ENCODE peak calls at places on chromosomes 13 and 19, in four cellular contexts. One of them, this sample, is unnamed.

GRCh38 chr19:38910488-38910887 is 1.5 kb downstream of the CCER2 start:
- DNase-seq in brain microvascular endothelial cell: no peak
- DNase-seq in CD8-positive, alpha-beta memory T cell: no peak
- DNase-seq in spleen: no peak
- DNase-seq in this sample: no peak

GRCh38 chr13:24042710-24043440 is 117.6 kb upstream of the SPATA13 start:
- DNase-seq in brain microvascular endothelial cell: no peak
- DNase-seq in CD8-positive, alpha-beta memory T cell: no peak
- DNase-seq in spleen: no peak
- DNase-seq in this sample: no peak

GRCh38 chr19:17001603-17002183 is 24.9 kb downstream of the CPAMD8 start:
- DNase-seq in brain microvascular endothelial cell: no peak
- DNase-seq in CD8-positive, alpha-beta memory T cell: peak
- DNase-seq in spleen: peak
- DNase-seq in this sample: no peak

GRCh38 chr19:35812220-35813042 is at the start of gene PRODH2:
- DNase-seq in brain microvascular endothelial cell: no peak
- DNase-seq in CD8-positive, alpha-beta memory T cell: no peak
- DNase-seq in spleen: no peak
- DNase-seq in this sample: no peak

GRCh38 chr13:92677571-92677970 is 549.0 kb upstream of the GPC6 start:
- DNase-seq in brain microvascular endothelial cell: no peak
- DNase-seq in CD8-positive, alpha-beta memory T cell: no peak
- DNase-seq in spleen: no peak
- DNase-seq in this sample: no peak

GRCh38 chr13:24279267-24279666 is 30.1 kb upstream of the C1QTNF9 start:
- DNase-seq in brain microvascular endothelial cell: no peak
- DNase-seq in CD8-positive, alpha-beta memory T cell: no peak
- DNase-seq in spleen: no peak
- DNase-seq in this sample: no peak

GRCh38 chr13:79886601-79887000 is 405.6 kb downstream of the NDFIP2 start:
- DNase-seq in brain microvascular endothelial cell: no peak
- DNase-seq in CD8-positive, alpha-beta memory T cell: no peak
- DNase-seq in spleen: no peak
- DNase-seq in this sample: no peak

GRCh38 chr13:33292712-33293111 is 7.2 kb upstream of the STARD13 start:
- DNase-seq in brain microvascular endothelial cell: no peak
- DNase-seq in CD8-positive, alpha-beta memory T cell: no peak
- DNase-seq in spleen: no peak
- DNase-seq in this sample: no peak

GRCh38 chr19:52739576-52739975 is 4.7 kb upstream of the ZNF611 start:
- DNase-seq in brain microvascular endothelial cell: no peak
- DNase-seq in CD8-positive, alpha-beta memory T cell: no peak
- DNase-seq in spleen: no peak
- DNase-seq in this sample: no peak

GRCh38 chr19:19207637-19208582 is 3.8 kb upstream of the NCAN start:
- DNase-seq in brain microvascular endothelial cell: no peak
- DNase-seq in CD8-positive, alpha-beta memory T cell: no peak
- DNase-seq in spleen: no peak
- DNase-seq in this sample: peak

GRCh38 chr13:95129004-95129403 is 172.2 kb downstream of the ABCC4 start:
- DNase-seq in brain microvascular endothelial cell: no peak
- DNase-seq in CD8-positive, alpha-beta memory T cell: no peak
- DNase-seq in spleen: no peak
- DNase-seq in this sample: no peak

GRCh38 chr13:101640797-101641400 is 188.4 kb downstream of the ITGBL1 start:
- DNase-seq in brain microvascular endothelial cell: peak
- DNase-seq in CD8-positive, alpha-beta memory T cell: no peak
- DNase-seq in spleen: no peak
- DNase-seq in this sample: no peak

GRCh38 chr19:53388904-53389303 is 6.0 kb upstream of the ZNF765 start:
- DNase-seq in brain microvascular endothelial cell: no peak
- DNase-seq in CD8-positive, alpha-beta memory T cell: no peak
- DNase-seq in spleen: no peak
- DNase-seq in this sample: no peak

GRCh38 chr13:35979378-35979911 is 151.7 kb downstream of the DCLK1 start:
- DNase-seq in brain microvascular endothelial cell: peak
- DNase-seq in CD8-positive, alpha-beta memory T cell: no peak
- DNase-seq in spleen: no peak
- DNase-seq in this sample: no peak

GRCh38 chr13:105971312-105971711 is 564.1 kb downstream of the EFNB2 start:
- DNase-seq in brain microvascular endothelial cell: no peak
- DNase-seq in CD8-positive, alpha-beta memory T cell: no peak
- DNase-seq in spleen: no peak
- DNase-seq in this sample: no peak

GRCh38 chr13:111080642-111081041 is 34.5 kb upstream of the ARHGEF7 start:
- DNase-seq in brain microvascular endothelial cell: no peak
- DNase-seq in CD8-positive, alpha-beta memory T cell: no peak
- DNase-seq in spleen: no peak
- DNase-seq in this sample: no peak

GRCh38 chr19:16400911-16401675 is 70.7 kb downstream of the EPS15L1 start:
- DNase-seq in brain microvascular endothelial cell: no peak
- DNase-seq in CD8-positive, alpha-beta memory T cell: no peak
- DNase-seq in spleen: peak
- DNase-seq in this sample: peak

GRCh38 chr13:30963794-30964193 is 31.3 kb downstream of the TEX26 start:
- DNase-seq in brain microvascular endothelial cell: peak
- DNase-seq in CD8-positive, alpha-beta memory T cell: no peak
- DNase-seq in spleen: no peak
- DNase-seq in this sample: no peak

GRCh38 chr13:95607363-95607762 is 37.1 kb downstream of the DZIP1 start:
- DNase-seq in brain microvascular endothelial cell: peak
- DNase-seq in CD8-positive, alpha-beta memory T cell: no peak
- DNase-seq in spleen: no peak
- DNase-seq in this sample: no peak

GRCh38 chr19:13764821-13765394 is 586 bp downstream of the MRI1 start:
- DNase-seq in brain microvascular endothelial cell: no peak
- DNase-seq in CD8-positive, alpha-beta memory T cell: peak
- DNase-seq in spleen: peak
- DNase-seq in this sample: no peak

GRCh38 chr19:41434450-41434849 is 5.3 kb downstream of the DMAC2 start:
- DNase-seq in brain microvascular endothelial cell: no peak
- DNase-seq in CD8-positive, alpha-beta memory T cell: no peak
- DNase-seq in spleen: peak
- DNase-seq in this sample: no peak

GRCh38 chr13:111115051-111115840 is at the start of gene ARHGEF7:
- DNase-seq in brain microvascular endothelial cell: no peak
- DNase-seq in CD8-positive, alpha-beta memory T cell: peak
- DNase-seq in spleen: no peak
- DNase-seq in this sample: no peak

GRCh38 chr19:41626278-41626677 is 596 bp downstream of the CEACAM4 start:
- DNase-seq in brain microvascular endothelial cell: no peak
- DNase-seq in CD8-positive, alpha-beta memory T cell: no peak
- DNase-seq in spleen: no peak
- DNase-seq in this sample: no peak

GRCh38 chr19:2770055-2771013 is 12.7 kb downstream of the SGTA start:
- DNase-seq in brain microvascular endothelial cell: no peak
- DNase-seq in CD8-positive, alpha-beta memory T cell: no peak
- DNase-seq in spleen: peak
- DNase-seq in this sample: no peak

GRCh38 chr19:17564783-17565182 is 9.3 kb downstream of the COLGALT1 start:
- DNase-seq in brain microvascular endothelial cell: no peak
- DNase-seq in CD8-positive, alpha-beta memory T cell: no peak
- DNase-seq in spleen: no peak
- DNase-seq in this sample: no peak

GRCh38 chr13:74730556-74731331 is 596.5 kb upstream of the KLF12 start:
- DNase-seq in brain microvascular endothelial cell: no peak
- DNase-seq in CD8-positive, alpha-beta memory T cell: no peak
- DNase-seq in spleen: no peak
- DNase-seq in this sample: no peak

GRCh38 chr19:41398042-41398403 is 405 bp downstream of the BCKDHA start:
- DNase-seq in brain microvascular endothelial cell: no peak
- DNase-seq in CD8-positive, alpha-beta memory T cell: no peak
- DNase-seq in spleen: no peak
- DNase-seq in this sample: no peak

GRCh38 chr13:23460309-23460708 is 26.8 kb upstream of the SACS start:
- DNase-seq in brain microvascular endothelial cell: no peak
- DNase-seq in CD8-positive, alpha-beta memory T cell: no peak
- DNase-seq in spleen: no peak
- DNase-seq in this sample: no peak

GRCh38 chr19:35141627-35142401 is 1.2 kb upstream of the FXYD7 start:
- DNase-seq in brain microvascular endothelial cell: no peak
- DNase-seq in CD8-positive, alpha-beta memory T cell: no peak
- DNase-seq in spleen: no peak
- DNase-seq in this sample: no peak

GRCh38 chr13:62598708-62599107 is 1183.1 kb upstream of the PCDH20 start:
- DNase-seq in brain microvascular endothelial cell: no peak
- DNase-seq in CD8-positive, alpha-beta memory T cell: no peak
- DNase-seq in spleen: no peak
- DNase-seq in this sample: no peak

GRCh38 chr19:19513671-19514070 is 1.7 kb downstream of the TSSK6 start:
- DNase-seq in brain microvascular endothelial cell: no peak
- DNase-seq in CD8-positive, alpha-beta memory T cell: no peak
- DNase-seq in spleen: no peak
- DNase-seq in this sample: no peak

GRCh38 chr13:99548448-99548847 is 47.2 kb downstream of the TM9SF2 start:
- DNase-seq in brain microvascular endothelial cell: no peak
- DNase-seq in CD8-positive, alpha-beta memory T cell: no peak
- DNase-seq in spleen: no peak
- DNase-seq in this sample: no peak

GRCh38 chr19:17659996-17660395 is 28.2 kb downstream of the UNC13A start:
- DNase-seq in brain microvascular endothelial cell: no peak
- DNase-seq in CD8-positive, alpha-beta memory T cell: no peak
- DNase-seq in spleen: no peak
- DNase-seq in this sample: no peak

GRCh38 chr19:7489609-7490044 is 792 bp upstream of the PEX11G start:
- DNase-seq in brain microvascular endothelial cell: no peak
- DNase-seq in CD8-positive, alpha-beta memory T cell: no peak
- DNase-seq in spleen: no peak
- DNase-seq in this sample: no peak
- H3K27ac ChIP-seq in brain microvascular endothelial cell: no peak
- H3K27ac ChIP-seq in CD8-positive, alpha-beta memory T cell: peak
- H3K27ac ChIP-seq in spleen: peak
- H3K27ac ChIP-seq in this sample: peak

GRCh38 chr13:46552888-46553520 is at the start of gene LRCH1:
- DNase-seq in brain microvascular endothelial cell: peak
- DNase-seq in CD8-positive, alpha-beta memory T cell: peak
- DNase-seq in spleen: peak
- DNase-seq in this sample: no peak
- H3K27ac ChIP-seq in brain microvascular endothelial cell: peak
- H3K27ac ChIP-seq in CD8-positive, alpha-beta memory T cell: peak
- H3K27ac ChIP-seq in spleen: peak
- H3K27ac ChIP-seq in this sample: peak

DNA sequence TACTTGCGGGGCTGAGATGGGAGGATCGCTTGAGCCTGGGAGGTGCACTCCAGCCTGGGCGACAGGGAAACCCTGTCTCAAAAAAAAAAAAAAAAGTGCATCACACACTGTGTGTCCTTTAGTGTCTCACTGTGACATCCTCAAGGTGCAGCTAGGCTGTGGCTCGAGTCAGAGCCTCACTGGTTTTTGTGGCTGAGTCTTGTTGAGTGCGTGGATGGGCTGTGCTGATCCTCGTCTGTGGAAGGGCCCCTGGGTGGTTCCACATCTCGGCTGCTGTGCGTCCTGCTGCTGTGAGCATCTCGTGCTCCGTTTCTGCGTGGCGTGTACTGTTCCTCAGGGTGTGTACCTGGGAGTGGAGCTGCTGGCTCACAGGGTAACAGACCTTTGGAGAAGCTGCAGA is 11.2 kb downstream of the STK11 start:
- DNase-seq in brain microvascular endothelial cell: no peak
- DNase-seq in CD8-positive, alpha-beta memory T cell: no peak
- DNase-seq in spleen: no peak
- DNase-seq in this sample: no peak
- H3K27ac ChIP-seq in brain microvascular endothelial cell: no peak
- H3K27ac ChIP-seq in CD8-positive, alpha-beta memory T cell: no peak
- H3K27ac ChIP-seq in spleen: no peak
- H3K27ac ChIP-seq in this sample: no peak

DNA sequence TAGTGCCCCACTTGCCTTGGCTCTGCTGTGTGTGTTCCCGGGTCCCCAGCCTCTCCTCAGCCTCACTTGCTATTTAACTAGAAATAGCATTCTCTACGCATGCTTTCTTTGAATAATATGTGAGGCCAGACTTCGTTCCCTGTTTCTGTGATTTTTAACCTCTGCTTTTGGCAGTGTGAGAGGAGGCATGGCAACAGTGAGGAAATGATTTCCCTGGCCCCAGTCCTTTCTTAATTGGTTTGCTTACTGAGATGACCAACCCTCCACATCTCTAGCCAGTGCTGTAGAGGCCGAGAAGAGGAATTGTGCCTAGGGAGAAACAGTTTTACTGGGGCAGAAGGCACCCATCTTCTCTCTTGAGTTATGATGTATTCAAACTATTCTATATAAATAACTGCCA is 74.0 kb upstream of the NPAS1 start:
- DNase-seq in brain microvascular endothelial cell: no peak
- DNase-seq in CD8-positive, alpha-beta memory T cell: no peak
- DNase-seq in spleen: no peak
- DNase-seq in this sample: peak
- H3K27ac ChIP-seq in brain microvascular endothelial cell: peak
- H3K27ac ChIP-seq in CD8-positive, alpha-beta memory T cell: no peak
- H3K27ac ChIP-seq in spleen: peak
- H3K27ac ChIP-seq in this sample: peak

GRCh38 chr19:22526661-22527272 is 104.6 kb upstream of the ZNF98 start:
- DNase-seq in brain microvascular endothelial cell: no peak
- DNase-seq in CD8-positive, alpha-beta memory T cell: no peak
- DNase-seq in spleen: no peak
- DNase-seq in this sample: no peak

GRCh38 chr19:22527554-22527953 is 105.4 kb upstream of the ZNF98 start:
- DNase-seq in brain microvascular endothelial cell: no peak
- DNase-seq in CD8-positive, alpha-beta memory T cell: no peak
- DNase-seq in spleen: no peak
- DNase-seq in this sample: no peak

GRCh38 chr19:22528956-22529355 is 105.2 kb upstream of the ZNF492 start:
- DNase-seq in brain microvascular endothelial cell: no peak
- DNase-seq in CD8-positive, alpha-beta memory T cell: no peak
- DNase-seq in spleen: no peak
- DNase-seq in this sample: no peak

GRCh38 chr19:22519152-22519551 is 97.0 kb upstream of the ZNF98 start:
- DNase-seq in brain microvascular endothelial cell: no peak
- DNase-seq in CD8-positive, alpha-beta memory T cell: no peak
- DNase-seq in spleen: peak
- DNase-seq in this sample: no peak

GRCh38 chr19:22523940-22524339 is 101.8 kb upstream of the ZNF98 start:
- DNase-seq in brain microvascular endothelial cell: no peak
- DNase-seq in CD8-positive, alpha-beta memory T cell: no peak
- DNase-seq in spleen: no peak
- DNase-seq in this sample: no peak
- H3K27ac ChIP-seq in brain microvascular endothelial cell: no peak
- H3K27ac ChIP-seq in CD8-positive, alpha-beta memory T cell: no peak
- H3K27ac ChIP-seq in spleen: no peak
- H3K27ac ChIP-seq in this sample: no peak

GRCh38 chr19:43525836-43526771 is 897 bp downstream of the ETHE1 start:
- DNase-seq in brain microvascular endothelial cell: no peak
- DNase-seq in CD8-positive, alpha-beta memory T cell: no peak
- DNase-seq in spleen: peak
- DNase-seq in this sample: no peak
- H3K27ac ChIP-seq in brain microvascular endothelial cell: no peak
- H3K27ac ChIP-seq in CD8-positive, alpha-beta memory T cell: peak
- H3K27ac ChIP-seq in spleen: peak
- H3K27ac ChIP-seq in this sample: peak

This sample was measured in substantia nigra.